ENCODE peak calls at places on chromosomes 6 and 20, in four cellular contexts. F is neural progenitor cell; B is stimulated activated CD4-positive, alpha-beta T cell treated with anti-CD3 and anti-CD28 coated beads, Interleukin-4, amount 100 ng/mL, for 24 hours; V is fibroblast of the aortic adventitia. Q is an unnamed sample.

GRCh38 chr6:166540631-166541331 is 45.7 kb downstream of the RAMACL start:
- DNase-seq in V (peak; percentile 33), B (peak; percentile 73), F (no peak), Q (no peak)

GRCh38 chr6:3309391-3310050 is 50.8 kb downstream of the PSMG4 start:
- DNase-seq in V (no peak), F (no peak), B (no peak), Q (peak; percentile 53)

GRCh38 chr20:18567739-18568091 is 483 bp downstream of the SMIM26 start:
- DNase-seq in V (no peak), F (no peak), B (no peak), Q (no peak)

GRCh38 chr20:48047453-48047852 is 262.2 kb upstream of the SULF2 start:
- DNase-seq in V (no peak), F (no peak), B (no peak), Q (no peak)

GRCh38 chr6:170000071-170000843 is 248.8 kb downstream of the ERMARD start:
- DNase-seq in V (no peak), B (no peak), F (no peak), Q (no peak)

GRCh38 chr6:140437619-140438345 is 1063.3 kb upstream of the CITED2 start:
- DNase-seq in B (no peak), F (no peak), V (no peak), Q (no peak)

GRCh38 chr20:46219920-46220319 is 88.4 kb downstream of the CDH22 start:
- DNase-seq in B (no peak), V (no peak), F (no peak), Q (no peak)

GRCh38 chr6:98044168-98044567 is 761.2 kb upstream of the MMS22L start:
- DNase-seq in V (no peak), B (no peak), F (no peak), Q (no peak)

GRCh38 chr6:146297815-146298214 is 245.8 kb upstream of the RAB32 start:
- DNase-seq in B (no peak), F (no peak), V (no peak), Q (no peak)

GRCh38 chr6:107121964-107122495 is 6.7 kb upstream of the BEND3 start:
- DNase-seq in B (no peak), V (no peak), F (no peak), Q (peak; percentile 54)

GRCh38 chr6:167995731-167996151 is 1.7 kb upstream of the KIF25 start:
- DNase-seq in F (no peak), B (no peak), V (no peak), Q (no peak)

GRCh38 chr6:29702519-29703103 is 20.6 kb upstream of the HLA-F start:
- DNase-seq in V (peak; percentile 15), F (peak; percentile 84), B (peak; percentile 82), Q (peak; percentile 97)

GRCh38 chr6:134175532-134176282 is 123.3 kb upstream of the SLC2A12 start:
- DNase-seq in V (peak; percentile 87), F (peak; percentile 82), B (peak; percentile 46), Q (peak; percentile 88)

GRCh38 chr6:5624256-5624655 is 362.9 kb downstream of the FARS2 start:
- DNase-seq in B (no peak), V (no peak), F (no peak), Q (no peak)

GRCh38 chr20:63061701-63062100 is 54.9 kb upstream of the BHLHE23 start:
- DNase-seq in B (no peak), F (no peak), V (no peak), Q (peak; percentile 20)

GRCh38 chr6:37137881-37138568 is 31.9 kb upstream of the PIM1 start:
- DNase-seq in B (no peak), V (peak; percentile 67), F (no peak), Q (peak; percentile 95)

GRCh38 chr6:132131777-132132176 is 180.6 kb upstream of the CCN2 start:
- DNase-seq in B (no peak), F (peak; percentile 8), V (peak; percentile 96), Q (peak; percentile 42)

GRCh38 chr6:134466751-134467525 is 149.0 kb upstream of the SGK1 start:
- DNase-seq in B (no peak), V (peak; percentile 34), F (no peak), Q (no peak)

GRCh38 chr6:27911953-27912446 is at the start of gene OR2B2:
- DNase-seq in B (no peak), F (no peak), V (no peak), Q (no peak)

GRCh38 chr6:169710009-169710408 is 8.1 kb downstream of the C6orf120 start:
- DNase-seq in F (no peak), V (no peak), B (no peak), Q (no peak)

GRCh38 chr6:148501178-148501590 is 158.5 kb downstream of the SASH1 start:
- DNase-seq in F (no peak), B (no peak), V (peak; percentile 100), Q (no peak)

GRCh38 chr6:40810176-40810575 is 223.0 kb upstream of the LRFN2 start:
- DNase-seq in F (no peak), B (no peak), V (no peak), Q (peak; percentile 14)

GRCh38 chr20:16821211-16822089 is 73.3 kb downstream of the OTOR start:
- DNase-seq in F (peak; percentile 68), V (peak; percentile 55), B (peak; percentile 6), Q (peak; percentile 77)

GRCh38 chr6:118651282-118652050 is at the start of gene CEP85L:
- DNase-seq in B (peak; percentile 89), F (peak; percentile 97), V (peak; percentile 81), Q (peak; percentile 97)

GRCh38 chr6:34414999-34415858 is 10.6 kb downstream of the RPS10 start:
- DNase-seq in F (no peak), V (peak; percentile 93), B (peak; percentile 30), Q (no peak)

GRCh38 chr6:4225207-4225872 is 90.0 kb upstream of the ECI2 start:
- DNase-seq in B (no peak), F (peak; percentile 50), V (peak; percentile 10), Q (peak; percentile 68)

GRCh38 chr20:37417857-37418501 is 72.0 kb downstream of the SRC start:
- DNase-seq in V (peak; percentile 56), B (no peak), F (no peak), Q (no peak)

GRCh38 chr6:16205377-16206144 is 32.8 kb upstream of the GMPR start:
- DNase-seq in F (no peak), V (peak; percentile 56), B (no peak), Q (no peak)

GRCh38 chr6:28769626-28770402 is 154.0 kb downstream of the TRIM27 start:
- DNase-seq in B (no peak), V (peak; percentile 26), F (peak; percentile 71), Q (peak; percentile 85)